ENCODE peak calls at places on chromosomes 3 and 15, in four cellular contexts. H is mesendoderm, Q is GM23338, J is fibroblast of lung. C is an unnamed sample.

GRCh38 chr3:13012228-13012691 is 61.0 kb downstream of the IQSEC1 start:
- DNase-seq in H (no peak), Q (no peak), J (no peak), C (no peak)

GRCh38 chr3:29282431-29283296 is 1.8 kb downstream of the RBMS3 start:
- DNase-seq in H (peak; percentile 39), Q (no peak), J (peak; percentile 82), C (no peak)

GRCh38 chr3:152505926-152506325 is 237.2 kb downstream of the MBNL1 start:
- DNase-seq in H (no peak), Q (no peak), J (no peak), C (no peak)

GRCh38 chr15:49155834-49156627 is 632 bp upstream of the COPS2 start:
- DNase-seq in H (peak; percentile 44), Q (peak; percentile 41), J (peak; percentile 48), C (no peak)

GRCh38 chr3:169354774-169355501 is 308.6 kb downstream of the MECOM start:
- DNase-seq in H (peak; percentile 67), Q (peak; percentile 17), J (no peak), C (no peak)

GRCh38 chr15:100704281-100705055 is 102.1 kb downstream of the ASB7 start:
- DNase-seq in H (no peak), Q (no peak), J (peak; percentile 89), C (no peak)

GRCh38 chr3:94115482-94115881 is 52.6 kb downstream of the NSUN3 start:
- DNase-seq in H (peak; percentile 57), Q (peak; percentile 50), J (peak; percentile 45), C (no peak)

GRCh38 chr3:14548321-14548729 is 8.2 kb upstream of the GRIP2 start:
- DNase-seq in H (peak; percentile 69), Q (peak; percentile 83), J (peak; percentile 45), C (peak; percentile 29)

GRCh38 chr3:196246612-196247308 is 30.4 kb downstream of the SLC51A start:
- DNase-seq in H (no peak), Q (no peak), J (peak; percentile 86), C (no peak)

GRCh38 chr3:25045291-25045690 is 382.8 kb upstream of the RARB start:
- DNase-seq in H (no peak), Q (peak; percentile 9), J (peak; percentile 20), C (no peak)

GRCh38 chr3:111073186-111073585 is 1.6 kb downstream of the NECTIN3 start:
- DNase-seq in H (no peak), Q (no peak), J (peak; percentile 55), C (no peak)

GRCh38 chr3:4717363-4717740 is 224.2 kb downstream of the ITPR1 start:
- DNase-seq in H (no peak), Q (no peak), J (no peak), C (no peak)

GRCh38 chr15:63551400-63551799 is 45.8 kb upstream of the FBXL22 start:
- DNase-seq in H (no peak), Q (no peak), J (peak; percentile 59), C (no peak)

GRCh38 chr3:147298511-147298982 is 107.8 kb downstream of the ZIC4 start:
- DNase-seq in H (peak; percentile 90), Q (peak; percentile 57), J (peak; percentile 100), C (no peak)

GRCh38 chr15:38696120-38696727 is 131.6 kb upstream of the RASGRP1 start:
- DNase-seq in H (no peak), Q (no peak), J (peak; percentile 69), C (no peak)

GRCh38 chr3:134600166-134600670 is 50.6 kb downstream of the KY start:
- DNase-seq in H (no peak), Q (no peak), J (peak; percentile 60), C (no peak)

GRCh38 chr3:152586974-152587373 is 248.0 kb upstream of the P2RY1 start:
- DNase-seq in H (no peak), Q (no peak), J (no peak), C (no peak)

GRCh38 chr3:165339753-165340152 is 143.6 kb upstream of the SLITRK3 start:
- DNase-seq in H (peak; percentile 23), Q (peak; percentile 33), J (peak; percentile 7), C (no peak)

GRCh38 chr15:90082140-90082713 is 20.0 kb downstream of the IDH2 start:
- DNase-seq in H (peak; percentile 48), Q (peak; percentile 62), J (no peak), C (no peak)

GRCh38 chr15:90083419-90083818 is 18.8 kb downstream of the IDH2 start:
- DNase-seq in H (no peak), Q (no peak), J (no peak), C (no peak)

GRCh38 chr15:90079619-90080559 is 22.4 kb downstream of the IDH2 start:
- DNase-seq in H (no peak), Q (no peak), J (no peak), C (no peak)

GRCh38 chr15:90078965-90079364 is 23.3 kb downstream of the IDH2 start:
- DNase-seq in H (no peak), Q (no peak), J (no peak), C (no peak)

DNA sequence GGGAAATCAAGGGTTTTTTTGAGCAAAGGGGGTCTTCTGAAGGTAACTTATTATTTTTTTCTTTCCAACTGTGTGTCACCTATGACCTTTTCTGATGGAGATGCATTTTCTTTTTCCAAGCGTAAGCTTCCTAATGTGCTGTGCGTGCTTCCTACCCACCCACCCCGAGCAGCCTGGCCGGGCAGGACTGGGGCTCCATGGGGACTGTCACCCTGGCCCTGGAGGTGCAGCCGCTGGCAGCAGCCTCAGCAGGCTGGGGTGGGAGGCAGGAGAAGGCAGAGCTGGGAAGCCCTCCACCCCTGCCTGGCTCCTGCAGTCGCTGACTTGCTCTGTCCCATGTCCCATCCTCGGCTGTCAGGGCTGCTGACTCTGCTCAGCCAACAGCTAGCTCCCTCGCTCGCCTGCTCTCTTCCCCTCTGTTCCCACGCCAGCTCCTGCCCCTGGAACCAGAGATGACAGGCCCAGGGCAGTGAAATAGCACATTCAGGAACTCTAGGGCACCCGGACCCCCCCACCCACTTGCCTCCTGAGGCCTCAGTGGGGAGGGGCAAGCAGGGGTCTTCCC is 21.4 kb downstream of the IDH2 start:
- DNase-seq in H (no peak), Q (no peak), J (no peak), C (no peak)
- H3K36me3 ChIP-seq in H (peaks cover 10% of the 10 kb centered on the region), Q (no peaks in the 10 kb centered on the region), J (peaks cover 10% of the 10 kb centered on the region), C (peaks cover 74% of the 10 kb centered on the region)

DNA sequence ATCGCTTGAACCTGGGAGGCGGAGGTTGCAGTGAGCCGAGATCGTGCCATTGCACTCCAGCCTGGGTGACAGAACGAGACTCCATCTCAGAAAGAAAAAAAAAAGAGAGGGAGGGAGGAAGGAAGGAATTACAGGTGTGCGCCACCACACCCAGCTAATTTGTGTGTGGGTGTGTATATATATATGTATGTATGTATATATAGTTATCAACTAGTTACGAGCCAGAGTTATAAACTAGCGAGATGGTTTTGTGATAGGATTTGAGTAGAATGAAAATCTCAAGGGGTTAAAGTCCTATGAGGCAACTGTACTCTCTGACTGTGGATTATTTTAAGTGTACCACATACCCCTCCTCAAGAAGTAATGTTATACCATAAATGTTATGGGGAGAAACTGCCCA is 50.9 kb upstream of the SIN3A start:
- DNase-seq in H (no peak), Q (no peak), J (no peak), C (no peak)
- H3K36me3 ChIP-seq in H (peaks cover 9% of the 10 kb centered on the region), Q (peaks cover 31% of the 10 kb centered on the region), J (no peaks in the 10 kb centered on the region), C (peaks cover 8% of the 10 kb centered on the region)

DNA sequence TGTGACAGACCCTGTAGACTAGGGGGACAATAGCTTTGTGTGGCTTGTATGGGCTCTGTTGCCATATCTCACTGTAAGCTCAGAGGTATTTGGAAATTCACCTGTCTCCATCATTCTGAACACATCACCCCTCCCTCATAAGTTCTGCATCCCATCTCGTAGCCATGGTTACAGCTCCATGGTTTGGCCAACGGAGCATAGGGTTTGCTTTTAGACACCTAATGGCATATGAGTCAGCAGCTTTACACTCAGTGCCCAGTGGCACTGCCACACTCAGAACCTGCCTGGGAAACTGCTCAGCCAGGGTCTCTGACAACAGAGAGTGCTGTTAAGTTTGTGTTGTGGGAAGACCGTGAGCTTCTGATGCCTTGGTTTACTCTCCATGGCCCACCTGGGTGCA is 67.3 kb downstream of the CCK start:
- DNase-seq in H (no peak), Q (no peak), J (no peak), C (no peak)
- H3K36me3 ChIP-seq in H (peaks cover 3% of the 10 kb centered on the region), Q (peaks cover 11% of the 10 kb centered on the region), J (peaks cover 22% of the 10 kb centered on the region), C (no peaks in the 10 kb centered on the region)

DNA sequence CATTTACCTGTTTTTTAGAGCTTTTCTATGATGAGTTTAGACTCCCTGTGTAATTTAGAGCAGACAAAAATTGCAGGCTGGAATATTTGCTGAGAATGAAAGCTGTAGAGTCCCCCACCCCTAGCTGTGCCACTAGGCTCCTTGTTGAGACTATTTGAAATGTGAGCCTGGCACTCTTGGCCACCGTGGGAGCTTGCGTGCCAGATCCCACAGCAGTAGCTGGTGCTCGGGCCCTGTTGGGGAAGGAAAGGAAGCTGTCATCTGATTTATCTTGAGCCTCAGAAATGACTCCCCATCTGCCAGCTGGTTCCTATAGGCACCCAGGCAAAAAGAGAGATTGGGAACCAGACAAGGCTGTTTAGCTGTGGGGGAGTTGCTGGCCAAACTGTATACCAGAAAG is 23.4 kb upstream of the CLEC3B start:
- DNase-seq in H (no peak), Q (no peak), J (no peak), C (no peak)
- H3K36me3 ChIP-seq in H (peaks cover 11% of the 10 kb centered on the region), Q (peaks cover 60% of the 10 kb centered on the region), J (peaks cover 11% of the 10 kb centered on the region), C (peaks cover 3% of the 10 kb centered on the region)

C was measured in naive thymus-derived CD4-positive, alpha-beta T cell.